ENCODE peak calls at places on chromosomes 13 and 19, in ten cellular contexts. One of them, this sample, is unnamed.

GRCh38 chr19:24069907-24070657 is 16.9 kb upstream of the ZNF254 start:
- DNase-seq in heart right ventricle: no peak
- DNase-seq in GM23338: no peak
- DNase-seq in neural crest cell: no peak
- DNase-seq in AG09309: no peak
- DNase-seq in colonic mucosa: no peak
- DNase-seq in astrocyte of the spinal cord: peak
- DNase-seq in fibroblast of lung: peak
- DNase-seq in pancreas: no peak
- DNase-seq in activated B cell treated with CpG ODN at 0.5 μM for 24 hours: no peak
- DNase-seq in this sample: no peak

GRCh38 chr13:26872444-26873173 is 112.0 kb upstream of the GPR12 start:
- DNase-seq in activated B cell treated with CpG ODN at 0.5 μM for 24 hours: peak
- DNase-seq in heart right ventricle: peak
- DNase-seq in fibroblast of lung: no peak
- DNase-seq in AG09309: no peak
- DNase-seq in pancreas: peak
- DNase-seq in astrocyte of the spinal cord: no peak
- DNase-seq in colonic mucosa: peak
- DNase-seq in GM23338: peak
- DNase-seq in neural crest cell: peak
- DNase-seq in this sample: peak

GRCh38 chr19:47660435-47660832 is 51.5 kb downstream of the BICRA start:
- DNase-seq in colonic mucosa: peak
- DNase-seq in GM23338: no peak
- DNase-seq in astrocyte of the spinal cord: no peak
- DNase-seq in heart right ventricle: no peak
- DNase-seq in AG09309: no peak
- DNase-seq in neural crest cell: no peak
- DNase-seq in pancreas: no peak
- DNase-seq in fibroblast of lung: peak
- DNase-seq in activated B cell treated with CpG ODN at 0.5 μM for 24 hours: no peak
- DNase-seq in this sample: no peak

GRCh38 chr13:36258831-36259230 is 38.8 kb downstream of the CCDC169 start:
- DNase-seq in astrocyte of the spinal cord: no peak
- DNase-seq in heart right ventricle: no peak
- DNase-seq in colonic mucosa: no peak
- DNase-seq in neural crest cell: no peak
- DNase-seq in activated B cell treated with CpG ODN at 0.5 μM for 24 hours: no peak
- DNase-seq in pancreas: no peak
- DNase-seq in AG09309: no peak
- DNase-seq in GM23338: peak
- DNase-seq in fibroblast of lung: no peak
- DNase-seq in this sample: no peak

GRCh38 chr13:88736026-88736425 is 1064.9 kb downstream of the SLITRK5 start:
- DNase-seq in fibroblast of lung: no peak
- DNase-seq in neural crest cell: no peak
- DNase-seq in heart right ventricle: no peak
- DNase-seq in astrocyte of the spinal cord: no peak
- DNase-seq in pancreas: no peak
- DNase-seq in activated B cell treated with CpG ODN at 0.5 μM for 24 hours: no peak
- DNase-seq in colonic mucosa: no peak
- DNase-seq in AG09309: no peak
- DNase-seq in GM23338: no peak
- DNase-seq in this sample: no peak

GRCh38 chr13:48496796-48497195 is 36.1 kb downstream of the RCBTB2 start:
- DNase-seq in activated B cell treated with CpG ODN at 0.5 μM for 24 hours: no peak
- DNase-seq in astrocyte of the spinal cord: no peak
- DNase-seq in GM23338: peak
- DNase-seq in heart right ventricle: no peak
- DNase-seq in colonic mucosa: no peak
- DNase-seq in fibroblast of lung: no peak
- DNase-seq in AG09309: no peak
- DNase-seq in neural crest cell: no peak
- DNase-seq in pancreas: no peak
- DNase-seq in this sample: no peak

GRCh38 chr19:5063873-5064645 is 95.1 kb downstream of the KDM4B start:
- DNase-seq in pancreas: no peak
- DNase-seq in GM23338: no peak
- DNase-seq in heart right ventricle: no peak
- DNase-seq in neural crest cell: no peak
- DNase-seq in fibroblast of lung: no peak
- DNase-seq in activated B cell treated with CpG ODN at 0.5 μM for 24 hours: no peak
- DNase-seq in astrocyte of the spinal cord: no peak
- DNase-seq in colonic mucosa: no peak
- DNase-seq in AG09309: no peak
- DNase-seq in this sample: no peak

GRCh38 chr19:48481846-48482639 is 12.9 kb downstream of the CYTH2 start:
- DNase-seq in astrocyte of the spinal cord: no peak
- DNase-seq in pancreas: no peak
- DNase-seq in activated B cell treated with CpG ODN at 0.5 μM for 24 hours: no peak
- DNase-seq in colonic mucosa: no peak
- DNase-seq in AG09309: no peak
- DNase-seq in GM23338: peak
- DNase-seq in neural crest cell: no peak
- DNase-seq in heart right ventricle: no peak
- DNase-seq in fibroblast of lung: no peak
- DNase-seq in this sample: no peak

GRCh38 chr13:109182777-109183465 is 553.5 kb downstream of the MYO16 start:
- DNase-seq in colonic mucosa: no peak
- DNase-seq in fibroblast of lung: peak
- DNase-seq in pancreas: no peak
- DNase-seq in activated B cell treated with CpG ODN at 0.5 μM for 24 hours: no peak
- DNase-seq in AG09309: no peak
- DNase-seq in GM23338: peak
- DNase-seq in astrocyte of the spinal cord: peak
- DNase-seq in heart right ventricle: no peak
- DNase-seq in neural crest cell: no peak
- DNase-seq in this sample: no peak

GRCh38 chr19:48194041-48194871 is 23.8 kb downstream of the ZSWIM9 start:
- DNase-seq in pancreas: no peak
- DNase-seq in heart right ventricle: no peak
- DNase-seq in astrocyte of the spinal cord: no peak
- DNase-seq in neural crest cell: peak
- DNase-seq in activated B cell treated with CpG ODN at 0.5 μM for 24 hours: no peak
- DNase-seq in fibroblast of lung: no peak
- DNase-seq in colonic mucosa: no peak
- DNase-seq in GM23338: peak
- DNase-seq in AG09309: no peak
- DNase-seq in this sample: no peak

GRCh38 chr13:39685652-39686051 is 30.2 kb downstream of the COG6 start:
- DNase-seq in astrocyte of the spinal cord: no peak
- DNase-seq in activated B cell treated with CpG ODN at 0.5 μM for 24 hours: no peak
- DNase-seq in heart right ventricle: no peak
- DNase-seq in pancreas: no peak
- DNase-seq in GM23338: no peak
- DNase-seq in AG09309: no peak
- DNase-seq in fibroblast of lung: no peak
- DNase-seq in neural crest cell: no peak
- DNase-seq in colonic mucosa: no peak
- DNase-seq in this sample: no peak

GRCh38 chr13:49783865-49784264 is 8.6 kb downstream of the KPNA3 start:
- DNase-seq in GM23338: no peak
- DNase-seq in neural crest cell: no peak
- DNase-seq in heart right ventricle: no peak
- DNase-seq in AG09309: no peak
- DNase-seq in activated B cell treated with CpG ODN at 0.5 μM for 24 hours: no peak
- DNase-seq in astrocyte of the spinal cord: no peak
- DNase-seq in colonic mucosa: no peak
- DNase-seq in pancreas: no peak
- DNase-seq in fibroblast of lung: no peak
- DNase-seq in this sample: no peak

DNA sequence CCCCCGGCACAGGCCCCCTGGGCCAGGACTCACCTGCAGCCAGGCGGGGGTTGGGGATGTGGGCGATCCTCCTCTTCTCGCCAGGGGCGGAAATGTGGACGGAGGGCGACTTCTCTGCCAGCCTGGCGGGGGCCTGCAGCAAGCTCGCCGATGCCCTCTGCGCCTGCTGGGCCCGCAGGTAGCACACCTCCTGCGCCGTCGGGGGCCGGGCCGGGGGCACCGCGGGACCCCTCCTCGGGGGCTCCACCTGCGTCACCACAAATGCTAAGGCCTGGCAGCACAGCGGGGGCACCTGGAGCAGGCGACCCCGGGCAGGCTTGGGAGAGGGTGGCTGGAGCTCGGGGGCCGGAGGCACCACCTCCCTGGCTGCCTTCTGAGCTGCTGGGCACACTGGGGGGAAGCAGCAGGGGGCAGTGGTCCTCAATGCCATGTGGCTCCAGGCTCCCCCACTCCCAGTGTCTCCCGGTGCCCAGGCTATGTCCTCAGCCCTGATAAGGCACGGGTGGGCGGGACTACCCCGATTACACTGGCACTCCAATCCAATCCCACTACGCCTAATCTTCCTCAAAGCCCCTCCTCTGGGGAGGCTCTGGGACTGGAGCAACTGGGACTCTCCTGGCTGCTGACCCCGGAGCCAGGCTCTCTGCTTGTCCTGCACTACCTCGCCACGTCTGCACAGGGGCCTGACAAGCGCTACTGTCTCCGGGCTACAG is 11.6 kb upstream of the ATP8B3 start:
- DNase-seq in pancreas: no peak
- DNase-seq in astrocyte of the spinal cord: no peak
- DNase-seq in neural crest cell: no peak
- DNase-seq in colonic mucosa: no peak
- DNase-seq in activated B cell treated with CpG ODN at 0.5 μM for 24 hours: no peak
- DNase-seq in fibroblast of lung: no peak
- DNase-seq in GM23338: no peak
- DNase-seq in AG09309: no peak
- DNase-seq in heart right ventricle: no peak
- DNase-seq in this sample: peak
- TF ChIP-seq CTCF in pancreas: no peak
- TF ChIP-seq CTCF in astrocyte of the spinal cord: no peak
- TF ChIP-seq CTCF in neural crest cell: no peak
- TF ChIP-seq CTCF in colonic mucosa: no peak
- TF ChIP-seq CTCF in activated B cell treated with CpG ODN at 0.5 μM for 24 hours: no peak
- TF ChIP-seq CTCF in fibroblast of lung: no peak
- TF ChIP-seq CTCF in GM23338: no peak
- TF ChIP-seq CTCF in AG09309: no peak
- TF ChIP-seq CTCF in heart right ventricle: no peak
- TF ChIP-seq CTCF in this sample: no peak

DNA sequence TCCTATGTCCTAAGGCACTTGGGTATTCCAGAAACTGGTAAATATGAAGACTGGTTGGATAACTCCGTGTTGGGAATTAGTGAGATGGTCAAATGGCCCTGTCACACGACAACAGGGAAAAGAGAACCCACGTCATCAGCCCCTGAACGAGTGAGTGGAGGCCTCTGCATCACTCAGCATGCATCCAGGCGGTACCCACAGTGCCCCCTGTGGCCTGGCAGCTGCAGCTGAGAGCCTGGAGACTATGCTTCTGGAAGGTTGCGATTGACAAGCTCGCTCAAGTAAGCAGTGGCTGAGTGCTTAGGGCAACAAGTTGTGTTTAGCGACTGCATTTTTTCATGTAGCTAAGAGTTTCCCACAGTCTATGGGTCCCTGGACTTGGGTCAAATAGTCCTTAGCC is 55.9 kb downstream of the COL4A2 start:
- DNase-seq in colonic mucosa: no peak
- DNase-seq in neural crest cell: no peak
- DNase-seq in pancreas: no peak
- DNase-seq in activated B cell treated with CpG ODN at 0.5 μM for 24 hours: no peak
- DNase-seq in GM23338: peak
- DNase-seq in AG09309: no peak
- DNase-seq in astrocyte of the spinal cord: no peak
- DNase-seq in fibroblast of lung: no peak
- DNase-seq in heart right ventricle: no peak
- DNase-seq in this sample: no peak
- TF ChIP-seq CTCF in colonic mucosa: no peak
- TF ChIP-seq CTCF in neural crest cell: no peak
- TF ChIP-seq CTCF in pancreas: no peak
- TF ChIP-seq CTCF in activated B cell treated with CpG ODN at 0.5 μM for 24 hours: no peak
- TF ChIP-seq CTCF in GM23338: peak
- TF ChIP-seq CTCF in AG09309: no peak
- TF ChIP-seq CTCF in astrocyte of the spinal cord: peak
- TF ChIP-seq CTCF in fibroblast of lung: no peak
- TF ChIP-seq CTCF in heart right ventricle: peak
- TF ChIP-seq CTCF in this sample: peak

DNA sequence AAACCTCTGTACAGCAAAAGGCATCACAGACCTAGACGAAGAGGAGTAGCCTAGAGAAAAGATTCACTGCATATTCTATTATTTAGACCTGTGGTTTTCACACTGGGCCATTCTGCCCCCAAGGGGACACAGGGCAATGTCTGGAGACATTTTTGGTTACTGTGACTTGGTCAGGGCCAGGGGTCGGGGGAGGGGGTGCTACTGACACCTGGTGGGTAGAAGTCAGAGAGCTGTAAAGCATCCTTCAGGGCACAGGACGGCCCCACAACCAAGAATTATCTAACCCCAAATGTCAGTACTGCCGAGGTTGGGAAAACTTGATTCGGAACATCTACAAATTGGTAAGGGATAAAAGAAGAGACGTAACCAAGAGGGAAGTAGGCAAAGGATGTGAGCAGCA is 11.3 kb downstream of the ELAVL1 start:
- DNase-seq in activated B cell treated with CpG ODN at 0.5 μM for 24 hours: no peak
- DNase-seq in GM23338: peak
- DNase-seq in heart right ventricle: no peak
- DNase-seq in pancreas: no peak
- DNase-seq in neural crest cell: no peak
- DNase-seq in AG09309: no peak
- DNase-seq in fibroblast of lung: no peak
- DNase-seq in astrocyte of the spinal cord: no peak
- DNase-seq in colonic mucosa: no peak
- DNase-seq in this sample: no peak
- TF ChIP-seq CTCF in activated B cell treated with CpG ODN at 0.5 μM for 24 hours: no peak
- TF ChIP-seq CTCF in GM23338: peak
- TF ChIP-seq CTCF in heart right ventricle: no peak
- TF ChIP-seq CTCF in pancreas: no peak
- TF ChIP-seq CTCF in neural crest cell: no peak
- TF ChIP-seq CTCF in AG09309: no peak
- TF ChIP-seq CTCF in fibroblast of lung: no peak
- TF ChIP-seq CTCF in astrocyte of the spinal cord: peak
- TF ChIP-seq CTCF in colonic mucosa: no peak
- TF ChIP-seq CTCF in this sample: no peak

DNA sequence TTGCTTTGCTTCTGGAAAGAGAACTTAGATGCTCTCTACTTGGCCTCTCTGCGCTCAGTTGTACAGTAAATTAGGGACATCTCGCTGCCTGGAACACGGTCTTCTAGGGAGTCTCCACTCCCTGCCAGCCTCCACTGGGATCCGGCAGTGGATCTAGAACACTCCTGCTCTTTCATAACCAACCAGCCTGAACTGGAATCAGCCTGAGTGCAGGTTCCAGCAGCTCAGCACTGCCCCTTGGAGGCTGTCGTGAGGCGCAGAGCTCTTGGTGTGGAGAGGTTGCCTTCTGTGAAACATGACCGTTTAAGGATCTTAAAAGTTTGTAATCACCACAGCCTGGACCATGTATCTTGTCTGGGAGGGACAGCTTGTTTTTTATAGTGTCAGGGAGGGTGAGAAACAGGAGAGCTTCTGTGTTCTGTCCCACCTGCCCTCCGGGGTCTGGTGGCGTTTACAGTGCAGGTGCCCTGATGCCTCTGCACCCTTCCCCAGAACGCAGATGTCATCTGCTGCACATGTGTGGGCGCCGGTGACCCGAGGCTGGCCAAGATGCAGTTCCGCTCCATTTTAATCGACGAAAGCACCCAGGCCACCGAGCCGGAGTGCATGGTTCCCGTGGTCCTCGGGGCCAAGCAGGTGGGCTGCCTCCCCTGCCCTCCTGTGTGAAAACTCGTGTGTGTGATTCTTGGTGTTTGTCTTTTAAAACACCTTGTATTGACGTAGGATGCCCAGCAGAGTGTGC is 24.8 kb downstream of the UPF1 start:
- DNase-seq in AG09309: no peak
- DNase-seq in astrocyte of the spinal cord: no peak
- DNase-seq in fibroblast of lung: no peak
- DNase-seq in heart right ventricle: no peak
- DNase-seq in colonic mucosa: no peak
- DNase-seq in activated B cell treated with CpG ODN at 0.5 μM for 24 hours: no peak
- DNase-seq in pancreas: no peak
- DNase-seq in GM23338: peak
- DNase-seq in neural crest cell: no peak
- DNase-seq in this sample: no peak
- TF ChIP-seq CTCF in AG09309: peak
- TF ChIP-seq CTCF in astrocyte of the spinal cord: peak
- TF ChIP-seq CTCF in fibroblast of lung: peak
- TF ChIP-seq CTCF in heart right ventricle: peak
- TF ChIP-seq CTCF in colonic mucosa: no peak
- TF ChIP-seq CTCF in activated B cell treated with CpG ODN at 0.5 μM for 24 hours: no peak
- TF ChIP-seq CTCF in pancreas: no peak
- TF ChIP-seq CTCF in GM23338: peak
- TF ChIP-seq CTCF in neural crest cell: peak
- TF ChIP-seq CTCF in this sample: peak